ENCODE peak calls at places on chromosomes 4 and X, in nine cellular contexts. F, H, Z, X, N, O, P, Q and T are unnamed samples. For H3K4me1, the result is how much of the 10 kb centered on the place peaks cover.

GRCh38 chr4:156889616-156890594 is 81.7 kb downstream of the PDGFC start:
- DNase-seq in X (peak), F (peak), Q (no peak), N (peak), P (peak), Z (no peak), O (no peak), H (no peak), T (no peak)

GRCh38 chr4:76055005-76055404 is 19.1 kb upstream of the CXCL11 start:
- DNase-seq in F (no peak), Z (no peak), Q (no peak), N (no peak), X (no peak), P (no peak), H (no peak), O (no peak), T (no peak)

GRCh38 chr4:66489783-66490452 is 819.6 kb upstream of the EPHA5 start:
- DNase-seq in N (no peak), O (no peak), Z (no peak), P (peak), H (no peak), X (no peak), F (no peak), Q (no peak), T (no peak)

GRCh38 chr4:126544276-126544675 is 1088.5 kb upstream of the INTU start:
- DNase-seq in N (no peak), Z (no peak), O (no peak), F (no peak), P (no peak), X (no peak), H (no peak), Q (no peak), T (no peak)

GRCh38 chrX:118862086-118862485 is 38.5 kb downstream of the ZCCHC12 start:
- DNase-seq in H (no peak), Z (no peak), N (no peak), O (no peak), P (no peak), X (no peak), F (no peak), Q (no peak), T (no peak)

GRCh38 chr4:85573270-85573669 is 98.3 kb downstream of the ARHGAP24 start:
- DNase-seq in N (no peak), X (no peak), O (no peak), F (no peak), P (no peak), H (no peak), Q (no peak), Z (no peak), T (no peak)

GRCh38 chrX:13254076-13254785 is 65.6 kb downstream of the ATXN3L start:
- DNase-seq in Q (no peak), X (no peak), H (no peak), Z (no peak), F (no peak), N (no peak), P (peak), O (no peak), T (no peak)

GRCh38 chr4:158461336-158461735 is 60.3 kb upstream of the RXFP1 start:
- DNase-seq in P (peak), Z (no peak), O (no peak), H (no peak), X (no peak), F (no peak), N (no peak), Q (no peak), T (no peak)

GRCh38 chrX:27565992-27566391 is 24.2 kb upstream of the DCAF8L2 start:
- DNase-seq in Z (no peak), Q (no peak), P (no peak), N (no peak), X (no peak), F (no peak), H (no peak), O (no peak), T (no peak)

GRCh38 chrX:14389682-14390081 is 139.7 kb upstream of the GLRA2 start:
- DNase-seq in O (no peak), N (no peak), F (no peak), X (no peak), Q (no peak), P (no peak), H (no peak), Z (no peak), T (no peak)

GRCh38 chr4:75672461-75673026 is 667 bp downstream of the G3BP2 start:
- DNase-seq in X (peak), P (peak), O (peak), Z (peak), H (peak), F (peak), Q (peak), N (peak), T (peak)

GRCh38 chrX:99820197-99820596 is 589.9 kb downstream of the PCDH19 start:
- DNase-seq in Z (no peak), F (no peak), O (no peak), X (no peak), N (no peak), Q (no peak), P (no peak), H (peak), T (no peak)

GRCh38 chrX:28880136-28880535 is 292.9 kb downstream of the IL1RAPL1 start:
- DNase-seq in F (no peak), P (no peak), Z (no peak), X (no peak), Q (no peak), H (no peak), O (no peak), N (no peak), T (no peak)

GRCh38 chrX:22534643-22535042 is 261.9 kb downstream of the CBLL2 start:
- DNase-seq in H (no peak), Z (no peak), O (no peak), X (peak), F (no peak), P (peak), Q (no peak), N (no peak), T (no peak)

GRCh38 chr4:174592256-174592984 is 70.1 kb upstream of the HPGD start:
- DNase-seq in N (no peak), X (no peak), H (no peak), F (no peak), P (no peak), O (no peak), Q (no peak), Z (no peak), T (no peak)

GRCh38 chrX:28719620-28720019 is 132.4 kb downstream of the IL1RAPL1 start:
- DNase-seq in Q (no peak), H (no peak), N (no peak), Z (no peak), O (no peak), F (no peak), X (no peak), P (no peak), T (no peak)

GRCh38 chr4:16227462-16227868 is 1.2 kb upstream of the TAPT1 start:
- DNase-seq in P (peak), N (peak), Z (peak), O (peak), X (peak), Q (no peak), H (peak), F (peak), T (no peak)

GRCh38 chr4:74117024-74117534 is 18.1 kb upstream of the CXCL2 start:
- DNase-seq in O (no peak), X (no peak), P (peak), Z (peak), Q (no peak), H (peak), F (peak), N (peak), T (peak)

GRCh38 chr4:172596206-172596605 is 572.4 kb upstream of the GALNT7 start:
- DNase-seq in P (no peak), N (no peak), H (no peak), Q (no peak), F (no peak), X (no peak), O (no peak), Z (no peak), T (no peak)

GRCh38 chrX:53288173-53288572 is 6.8 kb upstream of the IQSEC2 start:
- DNase-seq in P (no peak), Q (peak), F (no peak), H (no peak), O (peak), X (peak), Z (no peak), N (no peak), T (no peak)

GRCh38 chrX:66030505-66031317 is 9.2 kb downstream of the VSIG4 start:
- DNase-seq in Q (no peak), F (no peak), Z (no peak), H (no peak), P (peak), N (no peak), O (peak), X (no peak), T (no peak)

GRCh38 chr4:28548549-28548948 is 1687.9 kb downstream of the STIM2 start:
- DNase-seq in Q (no peak), O (no peak), H (no peak), N (no peak), Z (no peak), X (no peak), F (no peak), P (no peak), T (no peak)

GRCh38 chr4:182978152-182978827 is 61.1 kb upstream of the DCTD start:
- DNase-seq in H (no peak), F (no peak), Z (no peak), N (no peak), O (no peak), X (no peak), P (peak), Q (no peak), T (no peak)

GRCh38 chr4:61024610-61025009 is 175.5 kb upstream of the ADGRL3 start:
- DNase-seq in N (no peak), F (no peak), X (no peak), P (no peak), H (no peak), O (no peak), Q (no peak), Z (no peak), T (no peak)

GRCh38 chr4:139085141-139085540 is 69.6 kb downstream of the NOCT start:
- DNase-seq in X (no peak), H (no peak), Z (no peak), F (no peak), Q (no peak), O (no peak), P (peak), N (no peak), T (no peak)

GRCh38 chr4:172725581-172725980 is 443.0 kb upstream of the GALNT7 start:
- DNase-seq in Z (no peak), Q (no peak), H (no peak), O (no peak), X (no peak), N (no peak), F (no peak), P (no peak), T (no peak)

GRCh38 chr4:31089815-31090214 is 369.6 kb downstream of the PCDH7 start:
- DNase-seq in Z (no peak), P (peak), F (no peak), N (no peak), O (no peak), H (no peak), Q (no peak), X (no peak), T (peak)

GRCh38 chrX:31449064-31449463 is 377.2 kb upstream of the FTHL17 start:
- DNase-seq in F (no peak), O (no peak), X (no peak), Q (no peak), Z (no peak), H (no peak), P (no peak), N (no peak), T (no peak)

GRCh38 chrX:132718411-132718810 is 229.6 kb upstream of the MBNL3 start:
- DNase-seq in N (no peak), H (no peak), P (no peak), O (no peak), X (no peak), Q (no peak), Z (no peak), F (no peak), T (no peak)

GRCh38 chrX:22314692-22315091 is 42.0 kb downstream of the CBLL2 start:
- DNase-seq in P (peak), Z (no peak), O (no peak), X (no peak), Q (no peak), N (no peak), H (no peak), F (no peak), T (no peak)

GRCh38 chrX:36214924-36215323 is 295.4 kb downstream of the CFAP47 start:
- DNase-seq in N (no peak), O (no peak), F (no peak), Q (no peak), P (no peak), Z (no peak), X (no peak), H (no peak), T (no peak)

GRCh38 chr4:134634301-134634700 is 432.7 kb upstream of the PABPC4L start:
- DNase-seq in H (no peak), Q (no peak), X (no peak), F (no peak), N (no peak), O (no peak), P (no peak), Z (no peak), T (no peak)

GRCh38 chr4:182600093-182600492 is 317.1 kb downstream of the DCTD start:
- DNase-seq in H (no peak), F (no peak), Q (no peak), N (no peak), X (no peak), P (no peak), O (peak), Z (no peak), T (no peak)

GRCh38 chr4:65791807-65792308 is 121.6 kb upstream of the EPHA5 start:
- DNase-seq in O (no peak), N (no peak), F (no peak), P (peak), Q (no peak), H (no peak), X (no peak), Z (no peak), T (no peak)

GRCh38 chr4:26576171-26576829 is 7.6 kb upstream of the TBC1D19 start:
- DNase-seq in F (no peak), Q (no peak), P (no peak), Z (no peak), N (no peak), O (no peak), H (no peak), X (peak), T (no peak)

GRCh38 chr4:77036206-77036605 is 39.6 kb downstream of the CCNI start:
- DNase-seq in Z (peak), Q (no peak), O (no peak), X (no peak), N (no peak), H (no peak), P (peak), F (no peak), T (no peak)

GRCh38 chr4:184447664-184448063 is 26.7 kb downstream of the IRF2 start:
- DNase-seq in Q (no peak), Z (no peak), O (no peak), H (no peak), F (no peak), N (no peak), X (no peak), P (no peak), T (no peak)

GRCh38 chr4:184451726-184452125 is 22.6 kb downstream of the IRF2 start:
- DNase-seq in P (no peak), X (no peak), Q (no peak), H (no peak), O (peak), F (no peak), N (no peak), Z (no peak), T (no peak)

GRCh38 chr4:184450743-184451142 is 23.6 kb downstream of the IRF2 start:
- DNase-seq in N (no peak), F (no peak), O (peak), X (no peak), H (no peak), Q (no peak), P (no peak), Z (no peak), T (no peak)

GRCh38 chr4:184448828-184449227 is 25.5 kb downstream of the IRF2 start:
- DNase-seq in P (peak), Z (peak), Q (no peak), O (no peak), N (no peak), H (no peak), F (peak), X (no peak), T (no peak)

GRCh38 chr4:184450045-184450444 is 24.3 kb downstream of the IRF2 start:
- DNase-seq in H (no peak), F (no peak), Z (no peak), Q (no peak), X (no peak), P (peak), N (no peak), O (no peak), T (no peak)
- H3K4me1 ChIP-seq in H (under half), F (half or more), Z (under half), Q (half or more), X (half or more), P (under half), N (under half), O (under half), T (under half)

GRCh38 chr4:7815562-7815961 is 124.1 kb downstream of the AFAP1 start:
- DNase-seq in Z (no peak), X (no peak), N (no peak), Q (no peak), H (no peak), O (no peak), F (no peak), P (peak), T (no peak)

GRCh38 chr4:7812921-7813320 is 126.7 kb downstream of the AFAP1 start:
- DNase-seq in H (no peak), Q (no peak), N (no peak), P (no peak), X (no peak), O (no peak), Z (no peak), F (no peak), T (no peak)

GRCh38 chr4:7813674-7814073 is 126.0 kb downstream of the AFAP1 start:
- DNase-seq in N (no peak), O (no peak), Z (no peak), F (no peak), P (peak), X (no peak), H (no peak), Q (no peak), T (no peak)

GRCh38 chr4:7815981-7816380 is 123.7 kb downstream of the AFAP1 start:
- DNase-seq in N (no peak), H (no peak), O (no peak), P (no peak), F (no peak), Z (no peak), X (no peak), Q (no peak), T (no peak)

DNA sequence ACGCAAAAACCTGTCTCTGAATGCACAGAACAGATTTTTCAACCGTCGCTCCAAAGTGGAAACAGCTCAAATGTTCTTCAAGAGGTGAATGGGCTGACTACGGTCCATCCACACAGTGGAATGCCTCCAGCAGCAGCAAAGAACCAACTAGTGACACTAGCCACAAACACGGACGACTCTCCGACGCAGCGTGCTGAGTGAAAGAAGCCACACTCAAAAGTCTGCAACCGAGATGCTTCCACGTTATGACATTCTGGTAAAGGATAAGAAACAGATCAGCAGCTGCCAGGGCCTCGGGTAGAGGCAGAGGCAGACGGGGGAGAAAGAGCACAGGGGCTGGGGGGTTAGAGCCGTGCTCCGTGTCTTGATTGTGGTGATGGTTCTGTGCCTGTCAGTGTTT is 125.2 kb downstream of the AFAP1 start:
- DNase-seq in F (no peak), X (no peak), P (no peak), Z (no peak), Q (no peak), O (no peak), H (no peak), N (no peak), T (no peak)
- H3K4me1 ChIP-seq in F (under half), X (under half), P (under half), Z (under half), Q (under half), O (under half), H (under half), N (under half), T (under half)

GRCh38 chrX:1212532-1212931 is at the start of gene CRLF2:
- DNase-seq in Z (no peak), F (no peak), O (no peak), P (peak), Q (no peak), H (no peak), N (no peak), X (no peak), T (no peak)

GRCh38 chrX:1207496-1208025 is 4.9 kb downstream of the CRLF2 start:
- DNase-seq in X (no peak), N (no peak), F (no peak), H (no peak), Q (no peak), Z (no peak), P (no peak), O (no peak), T (no peak)

GRCh38 chrX:1213971-1214370 is 1.5 kb upstream of the CRLF2 start:
- DNase-seq in F (no peak), Z (no peak), Q (no peak), O (no peak), H (peak), X (no peak), P (no peak), N (no peak), T (no peak)

GRCh38 chrX:1215123-1215823 is 2.8 kb upstream of the CRLF2 start:
- DNase-seq in X (no peak), N (no peak), H (no peak), P (no peak), F (no peak), O (no peak), Q (no peak), Z (no peak), T (no peak)

GRCh38 chrX:1210844-1211243 is 1.6 kb downstream of the CRLF2 start:
- DNase-seq in P (no peak), X (no peak), O (no peak), H (no peak), N (no peak), Z (no peak), F (no peak), Q (no peak), T (no peak)
- H3K4me1 ChIP-seq in P (under half), X (under half), O (under half), H (under half), N (under half), Z (under half), F (under half), Q (under half), T (under half)

DNA sequence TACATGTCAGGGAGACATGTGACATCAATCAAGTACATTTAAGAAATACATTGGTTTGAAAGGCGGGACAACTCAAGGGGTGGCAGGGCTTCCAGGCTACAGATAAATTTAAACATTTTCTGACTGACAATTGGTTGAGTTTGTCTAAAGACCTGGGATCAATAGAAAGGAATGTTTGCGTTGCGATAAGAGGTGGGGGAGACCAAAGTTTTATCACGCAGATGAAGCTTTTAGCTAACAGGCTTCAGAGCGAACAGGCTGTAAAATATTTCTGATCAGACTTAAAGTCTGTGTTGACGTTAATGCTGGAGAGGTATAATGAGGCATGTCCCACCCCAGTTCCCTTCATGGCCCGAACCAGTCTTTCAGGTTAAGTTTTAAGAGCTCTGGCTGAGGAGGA is 346.7 kb upstream of the RASGEF1B start:
- DNase-seq in H (no peak), F (no peak), Z (no peak), X (no peak), P (no peak), Q (no peak), N (no peak), O (no peak), T (no peak)
- H3K4me1 ChIP-seq in H (under half), F (under half), Z (under half), X (under half), P (under half), Q (under half), N (under half), O (under half), T (under half)

DNA sequence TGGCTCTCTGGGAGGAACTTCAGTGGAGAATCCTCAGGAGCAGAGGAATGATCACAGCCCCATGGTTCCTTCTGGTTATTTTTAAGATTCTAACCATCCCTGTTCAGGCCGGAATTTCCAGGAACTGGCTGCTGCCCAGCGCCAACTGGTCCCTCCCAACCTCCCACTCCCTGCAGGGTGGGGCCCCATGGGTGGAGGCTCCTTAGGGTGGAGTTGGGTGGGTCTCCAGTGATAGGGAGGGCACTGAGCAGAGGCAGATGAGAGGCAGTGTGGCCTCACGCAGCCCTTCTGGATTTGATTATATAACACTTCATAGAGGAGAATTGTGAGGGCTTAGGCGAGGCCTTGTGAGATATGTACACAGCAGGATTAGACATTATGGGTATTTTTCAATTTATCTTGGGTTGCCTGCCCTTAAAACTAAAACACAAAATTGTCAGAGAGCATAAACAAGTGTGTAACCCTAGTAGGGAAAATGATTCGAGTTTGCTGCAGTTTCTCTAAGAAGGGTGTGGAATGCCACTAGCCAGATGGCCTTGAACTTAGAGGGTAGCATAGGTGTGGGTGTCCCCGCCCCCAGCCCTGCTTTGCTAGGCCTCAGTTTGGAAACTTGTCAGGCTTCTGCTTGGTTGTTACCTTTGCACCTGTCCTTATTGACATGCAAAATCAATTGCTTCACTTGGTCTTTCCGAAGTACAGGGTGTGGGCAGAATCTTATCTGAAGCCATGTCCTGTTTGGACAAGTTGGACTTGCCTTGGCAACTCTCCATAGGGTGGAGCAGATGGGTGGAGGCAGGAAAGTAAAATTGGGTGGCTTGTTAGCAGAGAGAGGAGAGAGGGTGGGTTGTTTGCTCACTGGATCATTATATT is 9.3 kb downstream of the KLF3 start:
- DNase-seq in F (peak), Z (no peak), N (peak), X (peak), P (peak), Q (no peak), H (no peak), O (peak), T (peak)
- H3K4me1 ChIP-seq in F (half or more), Z (half or more), N (half or more), X (half or more), P (half or more), Q (half or more), H (half or more), O (half or more), T (half or more)